ENCODE peak calls at places on chromosome 3, in nine cellular contexts. F is fibroblast of lung; O is body of pancreas; J is left ventricle myocardium inferior; D is AG10803; H is uterus; Y is CD8-positive, alpha-beta T cell; P is fibroblast of pulmonary artery; Q is IMR-90. N is an unnamed sample.

GRCh38 chr3:127174715-127175140 is 18.2 kb upstream of the PRR23E start:
- DNase-seq in F (no peak), O (no peak), J (no peak), D (no peak), H (no peak), Y (no peak), P (no peak), Q (no peak), N (no peak)

GRCh38 chr3:135802171-135802570 is 163.4 kb upstream of the PPP2R3A start:
- DNase-seq in F (no peak), O (no peak), J (no peak), D (no peak), H (no peak), Y (no peak), P (no peak), Q (no peak), N (no peak)

GRCh38 chr3:99865321-99865720 is 47.7 kb downstream of the CMSS1 start:
- DNase-seq in F (peak; percentile 64), O (no peak), J (no peak), D (no peak), H (no peak), Y (no peak), P (peak; percentile 65), Q (peak; percentile 61), N (no peak)

GRCh38 chr3:65577875-65578274 is 460.8 kb downstream of the MAGI1 start:
- DNase-seq in F (peak; percentile 11), O (no peak), J (no peak), D (peak; percentile 50), H (no peak), Y (no peak), P (no peak), Q (no peak), N (no peak)

GRCh38 chr3:154427685-154428291 is 2.2 kb downstream of the GPR149 start:
- DNase-seq in F (no peak), O (no peak), J (no peak), D (no peak), H (no peak), Y (no peak), P (no peak), Q (no peak), N (no peak)

GRCh38 chr3:81554348-81554747 is 207.1 kb downstream of the GBE1 start:
- DNase-seq in F (peak; percentile 84), O (no peak), J (no peak), D (peak; percentile 51), H (no peak), Y (no peak), P (peak; percentile 34), Q (peak; percentile 82), N (no peak)

GRCh38 chr3:170740726-170741591 is 129.0 kb downstream of the RPL22L1 start:
- DNase-seq in F (peak; percentile 82), O (no peak), J (peak; percentile 33), D (peak; percentile 97), H (peak; percentile 72), Y (no peak), P (peak; percentile 79), Q (peak; percentile 72), N (no peak)

GRCh38 chr3:47850062-47850802 is 47.3 kb downstream of the DHX30 start:
- DNase-seq in F (no peak), O (no peak), J (no peak), D (peak; percentile 31), H (no peak), Y (no peak), P (peak; percentile 45), Q (peak; percentile 49), N (no peak)

GRCh38 chr3:54180926-54181325 is 58.6 kb downstream of the CACNA2D3 start:
- DNase-seq in F (no peak), O (no peak), J (no peak), D (no peak), H (no peak), Y (no peak), P (no peak), Q (no peak), N (no peak)

GRCh38 chr3:102353148-102353547 is 81.7 kb upstream of the ZPLD1 start:
- DNase-seq in F (no peak), O (no peak), J (no peak), D (no peak), H (no peak), Y (no peak), P (peak; percentile 23), Q (no peak), N (no peak)

GRCh38 chr3:55485208-55485791 is 1.8 kb downstream of the WNT5A start:
- DNase-seq in F (peak; percentile 86), O (peak; percentile 84), J (peak; percentile 75), D (peak; percentile 86), H (peak; percentile 78), Y (no peak), P (peak; percentile 89), Q (peak; percentile 88), N (peak; percentile 91)
- TF ChIP-seq CTCF in F (peak; percentile 54), O (peak; percentile 56), J (peak; percentile 80), D (peak; percentile 63), H (peak; percentile 96), Y (no peak), P (peak; percentile 52), Q (peak; percentile 66), N (peak; percentile 76)

GRCh38 chr3:156010829-156011228 is 109.5 kb upstream of the KCNAB1 start:
- DNase-seq in F (no peak), O (peak; percentile 14), J (no peak), D (peak; percentile 1), H (no peak), Y (no peak), P (peak; percentile 13), Q (no peak), N (no peak)
- TF ChIP-seq CTCF in F (no peak), O (peak; percentile 44), J (peak; percentile 53), D (peak; percentile 39), H (no peak), Y (no peak), P (peak; percentile 31), Q (no peak), N (peak; percentile 26)

GRCh38 chr3:133897547-133897946 is 1.9 kb upstream of the RAB6B start:
- DNase-seq in F (no peak), O (no peak), J (no peak), D (no peak), H (no peak), Y (no peak), P (no peak), Q (no peak), N (no peak)

GRCh38 chr3:133899309-133899708 is 3.6 kb upstream of the RAB6B start:
- DNase-seq in F (no peak), O (no peak), J (no peak), D (no peak), H (no peak), Y (no peak), P (no peak), Q (no peak), N (no peak)

GRCh38 chr3:133905376-133905775 is 9.7 kb upstream of the RAB6B start:
- DNase-seq in F (no peak), O (no peak), J (no peak), D (no peak), H (no peak), Y (no peak), P (no peak), Q (no peak), N (no peak)

GRCh38 chr3:133896002-133896761 is 500 bp upstream of the RAB6B start:
- DNase-seq in F (peak; percentile 10), O (no peak), J (no peak), D (no peak), H (no peak), Y (no peak), P (peak; percentile 7), Q (no peak), N (no peak)

GRCh38 chr3:133901083-133901482 is 5.4 kb upstream of the RAB6B start:
- DNase-seq in F (no peak), O (no peak), J (no peak), D (no peak), H (no peak), Y (no peak), P (no peak), Q (no peak), N (no peak)
- TF ChIP-seq CTCF in F (no peak), O (no peak), J (peak; percentile 75), D (no peak), H (no peak), Y (no peak), P (peak; percentile 10), Q (no peak), N (peak; percentile 18)

DNA sequence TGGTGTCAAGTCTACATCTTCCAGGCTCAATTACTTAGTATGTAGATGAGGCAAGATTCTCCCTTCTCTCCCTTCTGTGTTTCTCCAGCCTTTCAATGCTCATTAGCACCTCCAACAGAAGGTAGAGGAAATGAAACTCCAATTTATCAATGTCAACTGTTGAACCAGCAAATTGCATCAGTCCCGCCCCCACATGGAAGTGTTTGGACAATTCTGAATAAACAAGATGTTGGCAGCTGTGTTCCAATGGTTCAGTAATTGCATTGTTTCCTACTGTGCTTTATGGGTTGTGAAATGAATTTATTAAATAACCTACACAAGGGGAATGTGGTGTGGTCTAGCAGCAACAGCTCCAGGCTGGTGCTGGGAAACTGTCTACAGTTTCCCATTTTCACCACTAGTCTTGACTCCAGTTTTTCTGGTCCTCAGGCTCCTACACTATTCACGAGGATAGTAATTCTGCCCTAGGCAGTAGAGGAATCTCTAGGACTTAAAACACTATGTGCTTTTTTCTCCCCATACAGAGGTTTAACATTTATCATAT is 91.9 kb downstream of the MB21D2 start:
- DNase-seq in F (peak; percentile 67), O (no peak), J (no peak), D (peak; percentile 70), H (no peak), Y (no peak), P (peak; percentile 88), Q (peak; percentile 69), N (no peak)
- TF ChIP-seq CTCF in F (no peak), O (no peak), J (no peak), D (peak; percentile 33), H (no peak), Y (no peak), P (peak; percentile 33), Q (peak; percentile 15), N (peak; percentile 4)

GRCh38 chr3:13666227-13666619 is 117.3 kb downstream of the FBLN2 start:
- DNase-seq in F (no peak), O (no peak), J (no peak), D (no peak), H (no peak), Y (no peak), P (no peak), Q (no peak), N (no peak)

GRCh38 chr3:13665582-13666226 is 116.8 kb downstream of the FBLN2 start:
- DNase-seq in F (no peak), O (peak; percentile 49), J (no peak), D (no peak), H (no peak), Y (no peak), P (no peak), Q (no peak), N (no peak)

GRCh38 chr3:13668136-13668535 is 119.2 kb downstream of the FBLN2 start:
- DNase-seq in F (no peak), O (no peak), J (no peak), D (no peak), H (no peak), Y (no peak), P (no peak), Q (no peak), N (no peak)

GRCh38 chr3:13669457-13669856 is 120.5 kb downstream of the FBLN2 start:
- DNase-seq in F (no peak), O (no peak), J (no peak), D (no peak), H (no peak), Y (no peak), P (no peak), Q (no peak), N (no peak)

GRCh38 chr3:13667330-13667729 is 118.4 kb downstream of the FBLN2 start:
- DNase-seq in F (no peak), O (no peak), J (no peak), D (no peak), H (no peak), Y (no peak), P (no peak), Q (no peak), N (no peak)
- TF ChIP-seq CTCF in F (no peak), O (no peak), J (no peak), D (no peak), H (no peak), Y (no peak), P (no peak), Q (no peak), N (no peak)

N was measured in GM13977.